ENCODE peak calls at places on chromosomes 13 and 19, in seven cellular contexts. One of them, this sample, is unnamed.

GRCh38 chr19:47190167-47190727 is 40.8 kb downstream of the BBC3 start:
- DNase-seq in GM12865: no peak
- DNase-seq in AG04450: no peak
- DNase-seq in MM.1S: no peak
- DNase-seq in foreskin fibroblast: peak; percentile 58
- DNase-seq in Peyer's patch: peak; percentile 53
- DNase-seq in Calu3: peak; percentile 87
- DNase-seq in this sample: no peak

GRCh38 chr13:27997904-27998522 is 9.5 kb upstream of the URAD start:
- DNase-seq in GM12865: peak; percentile 70
- DNase-seq in AG04450: no peak
- DNase-seq in MM.1S: peak; percentile 67
- DNase-seq in Peyer's patch: peak; percentile 30
- DNase-seq in foreskin fibroblast: peak; percentile 10
- DNase-seq in Calu3: peak; percentile 52
- DNase-seq in this sample: no peak

GRCh38 chr13:67273001-67273400 is 42.9 kb upstream of the PCDH9 start:
- DNase-seq in Peyer's patch: no peak
- DNase-seq in foreskin fibroblast: no peak
- DNase-seq in GM12865: no peak
- DNase-seq in AG04450: no peak
- DNase-seq in MM.1S: no peak
- DNase-seq in Calu3: no peak
- DNase-seq in this sample: no peak

GRCh38 chr13:49374585-49375290 is 69.1 kb downstream of the CAB39L start:
- DNase-seq in foreskin fibroblast: peak; percentile 84
- DNase-seq in Peyer's patch: no peak
- DNase-seq in MM.1S: no peak
- DNase-seq in Calu3: no peak
- DNase-seq in AG04450: peak; percentile 6
- DNase-seq in GM12865: peak; percentile 8
- DNase-seq in this sample: no peak

GRCh38 chr13:43307921-43308433 is 284.6 kb downstream of the DNAJC15 start:
- DNase-seq in Peyer's patch: peak; percentile 50
- DNase-seq in AG04450: peak; percentile 59
- DNase-seq in foreskin fibroblast: peak; percentile 95
- DNase-seq in Calu3: no peak
- DNase-seq in MM.1S: no peak
- DNase-seq in GM12865: peak; percentile 72
- DNase-seq in this sample: peak; percentile 81

GRCh38 chr19:18428173-18428836 is 9.1 kb downstream of the SSBP4 start:
- DNase-seq in foreskin fibroblast: no peak
- DNase-seq in GM12865: no peak
- DNase-seq in MM.1S: no peak
- DNase-seq in Calu3: no peak
- DNase-seq in AG04450: no peak
- DNase-seq in Peyer's patch: no peak
- DNase-seq in this sample: no peak

GRCh38 chr19:5355076-5355475 is 14.5 kb upstream of the PTPRS start:
- DNase-seq in MM.1S: no peak
- DNase-seq in foreskin fibroblast: no peak
- DNase-seq in GM12865: no peak
- DNase-seq in Calu3: no peak
- DNase-seq in AG04450: no peak
- DNase-seq in Peyer's patch: no peak
- DNase-seq in this sample: no peak

GRCh38 chr19:38095411-38096308 is 128.4 kb downstream of the DPF1 start:
- DNase-seq in foreskin fibroblast: peak; percentile 75
- DNase-seq in MM.1S: peak; percentile 50
- DNase-seq in Peyer's patch: peak; percentile 73
- DNase-seq in GM12865: peak; percentile 67
- DNase-seq in AG04450: no peak
- DNase-seq in Calu3: peak; percentile 72
- DNase-seq in this sample: peak; percentile 67

GRCh38 chr13:110103026-110103425 is 203.9 kb downstream of the COL4A1 start:
- DNase-seq in MM.1S: no peak
- DNase-seq in Calu3: no peak
- DNase-seq in GM12865: no peak
- DNase-seq in AG04450: no peak
- DNase-seq in Peyer's patch: no peak
- DNase-seq in foreskin fibroblast: no peak
- DNase-seq in this sample: no peak

GRCh38 chr13:95497307-95497943 is 55.1 kb upstream of the CLDN10 start:
- DNase-seq in GM12865: no peak
- DNase-seq in foreskin fibroblast: no peak
- DNase-seq in AG04450: no peak
- DNase-seq in Calu3: no peak
- DNase-seq in MM.1S: no peak
- DNase-seq in Peyer's patch: no peak
- DNase-seq in this sample: no peak

GRCh38 chr13:32309312-32309711 is 5.9 kb downstream of the ZAR1L start:
- DNase-seq in MM.1S: no peak
- DNase-seq in foreskin fibroblast: no peak
- DNase-seq in GM12865: no peak
- DNase-seq in Calu3: no peak
- DNase-seq in Peyer's patch: no peak
- DNase-seq in AG04450: no peak
- DNase-seq in this sample: no peak

GRCh38 chr13:26220575-26220974 is 1.5 kb downstream of the RNF6 start:
- DNase-seq in MM.1S: no peak
- DNase-seq in Peyer's patch: no peak
- DNase-seq in AG04450: no peak
- DNase-seq in GM12865: no peak
- DNase-seq in foreskin fibroblast: no peak
- DNase-seq in Calu3: no peak
- DNase-seq in this sample: no peak

GRCh38 chr19:10503002-10503789 is at the start of gene KEAP1:
- DNase-seq in foreskin fibroblast: peak; percentile 21
- DNase-seq in MM.1S: peak; percentile 52
- DNase-seq in AG04450: no peak
- DNase-seq in Calu3: peak; percentile 49
- DNase-seq in GM12865: peak; percentile 66
- DNase-seq in Peyer's patch: peak; percentile 36
- DNase-seq in this sample: no peak

GRCh38 chr19:2475018-2475701 is 767 bp upstream of the GADD45B start:
- DNase-seq in Peyer's patch: peak; percentile 58
- DNase-seq in Calu3: peak; percentile 55
- DNase-seq in MM.1S: peak; percentile 72
- DNase-seq in foreskin fibroblast: peak; percentile 56
- DNase-seq in AG04450: no peak
- DNase-seq in GM12865: peak; percentile 83
- DNase-seq in this sample: no peak

GRCh38 chr19:45099465-45100201 is 6.7 kb downstream of the PPP1R37 start:
- DNase-seq in Peyer's patch: no peak
- DNase-seq in foreskin fibroblast: no peak
- DNase-seq in GM12865: no peak
- DNase-seq in Calu3: peak; percentile 43
- DNase-seq in AG04450: no peak
- DNase-seq in MM.1S: no peak
- DNase-seq in this sample: no peak

GRCh38 chr13:88118952-88119351 is 447.8 kb downstream of the SLITRK5 start:
- DNase-seq in Peyer's patch: no peak
- DNase-seq in GM12865: no peak
- DNase-seq in foreskin fibroblast: no peak
- DNase-seq in AG04450: no peak
- DNase-seq in MM.1S: no peak
- DNase-seq in Calu3: no peak
- DNase-seq in this sample: no peak

GRCh38 chr19:18915639-18916038 is 3.5 kb downstream of the COPE start:
- DNase-seq in Calu3: peak; percentile 46
- DNase-seq in foreskin fibroblast: peak; percentile 49
- DNase-seq in GM12865: peak; percentile 69
- DNase-seq in MM.1S: peak; percentile 53
- DNase-seq in AG04450: no peak
- DNase-seq in Peyer's patch: no peak
- DNase-seq in this sample: no peak

GRCh38 chr13:37752156-37752555 is 117.4 kb downstream of the TRPC4 start:
- DNase-seq in GM12865: no peak
- DNase-seq in MM.1S: no peak
- DNase-seq in AG04450: no peak
- DNase-seq in foreskin fibroblast: no peak
- DNase-seq in Peyer's patch: no peak
- DNase-seq in Calu3: no peak
- DNase-seq in this sample: no peak

GRCh38 chr13:43473437-43473836 is 313.3 kb downstream of the ENOX1 start:
- DNase-seq in GM12865: no peak
- DNase-seq in Peyer's patch: no peak
- DNase-seq in foreskin fibroblast: no peak
- DNase-seq in Calu3: no peak
- DNase-seq in AG04450: no peak
- DNase-seq in MM.1S: no peak
- DNase-seq in this sample: no peak

GRCh38 chr19:32976223-32976805 is 4.3 kb downstream of the FAAP24 start:
- DNase-seq in Calu3: peak; percentile 83
- DNase-seq in foreskin fibroblast: peak; percentile 42
- DNase-seq in AG04450: no peak
- DNase-seq in Peyer's patch: peak; percentile 52
- DNase-seq in MM.1S: peak; percentile 73
- DNase-seq in GM12865: peak; percentile 70
- DNase-seq in this sample: no peak

DNA sequence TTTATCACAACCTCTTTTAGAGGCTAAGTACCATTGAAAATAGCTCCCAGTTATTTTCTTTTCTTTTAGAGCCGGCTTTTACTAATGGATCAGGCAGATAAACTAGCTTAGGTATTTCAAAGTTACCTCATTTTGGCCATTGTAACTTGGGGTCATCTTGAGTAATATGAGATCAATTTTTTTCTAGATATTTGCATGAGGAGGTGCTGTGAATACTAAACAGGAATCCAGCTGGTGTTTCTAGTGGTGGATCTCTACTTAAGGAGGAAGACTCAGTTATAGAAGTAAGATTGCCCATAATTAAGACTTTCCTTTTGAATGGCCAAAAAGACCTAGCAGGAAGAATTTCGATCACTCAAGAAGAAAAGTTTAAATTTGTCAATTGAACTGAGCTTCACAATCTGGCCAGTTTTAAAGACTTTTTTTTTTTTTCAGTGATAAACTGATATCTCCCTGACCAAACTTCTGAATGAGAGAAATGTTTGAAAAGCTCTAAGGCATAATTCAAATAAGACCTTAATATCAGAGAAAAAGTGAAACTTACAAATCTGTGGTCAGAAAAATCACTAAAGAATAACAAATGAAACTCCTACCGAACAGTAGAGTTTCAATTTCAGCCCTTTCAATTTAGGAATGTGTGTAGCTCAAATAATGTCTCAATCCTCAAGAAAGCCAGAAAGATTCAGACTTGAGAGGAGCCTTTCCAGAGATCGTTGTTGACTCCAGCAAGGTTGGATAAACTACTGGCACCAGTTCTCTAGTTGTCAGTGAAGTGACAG is 11.6 kb upstream of the NAA16 start:
- DNase-seq in AG04450: no peak
- DNase-seq in Peyer's patch: no peak
- DNase-seq in GM12865: peak; percentile 21
- DNase-seq in Calu3: no peak
- DNase-seq in MM.1S: peak; percentile 17
- DNase-seq in foreskin fibroblast: no peak
- DNase-seq in this sample: no peak
- TF ChIP-seq CTCF in AG04450: no peak
- TF ChIP-seq CTCF in Peyer's patch: no peak
- TF ChIP-seq CTCF in GM12865: no peak
- TF ChIP-seq CTCF in Calu3: no peak
- TF ChIP-seq CTCF in MM.1S: no peak
- TF ChIP-seq CTCF in foreskin fibroblast: no peak
- TF ChIP-seq CTCF in this sample: no peak

GRCh38 chr13:100800283-100800875 is 125.8 kb upstream of the TMTC4 start:
- DNase-seq in foreskin fibroblast: no peak
- DNase-seq in Calu3: no peak
- DNase-seq in AG04450: no peak
- DNase-seq in GM12865: no peak
- DNase-seq in MM.1S: no peak
- DNase-seq in Peyer's patch: no peak
- DNase-seq in this sample: no peak
- TF ChIP-seq CTCF in foreskin fibroblast: no peak
- TF ChIP-seq CTCF in Calu3: no peak
- TF ChIP-seq CTCF in AG04450: no peak
- TF ChIP-seq CTCF in GM12865: no peak
- TF ChIP-seq CTCF in MM.1S: no peak
- TF ChIP-seq CTCF in Peyer's patch: no peak
- TF ChIP-seq CTCF in this sample: no peak

GRCh38 chr19:31612873-31613272 is 263.6 kb upstream of the TSHZ3 start:
- DNase-seq in GM12865: no peak
- DNase-seq in Peyer's patch: no peak
- DNase-seq in foreskin fibroblast: no peak
- DNase-seq in MM.1S: no peak
- DNase-seq in AG04450: no peak
- DNase-seq in Calu3: no peak
- DNase-seq in this sample: no peak
- TF ChIP-seq CTCF in GM12865: no peak
- TF ChIP-seq CTCF in Peyer's patch: no peak
- TF ChIP-seq CTCF in foreskin fibroblast: no peak
- TF ChIP-seq CTCF in MM.1S: no peak
- TF ChIP-seq CTCF in AG04450: no peak
- TF ChIP-seq CTCF in Calu3: no peak
- TF ChIP-seq CTCF in this sample: no peak

DNA sequence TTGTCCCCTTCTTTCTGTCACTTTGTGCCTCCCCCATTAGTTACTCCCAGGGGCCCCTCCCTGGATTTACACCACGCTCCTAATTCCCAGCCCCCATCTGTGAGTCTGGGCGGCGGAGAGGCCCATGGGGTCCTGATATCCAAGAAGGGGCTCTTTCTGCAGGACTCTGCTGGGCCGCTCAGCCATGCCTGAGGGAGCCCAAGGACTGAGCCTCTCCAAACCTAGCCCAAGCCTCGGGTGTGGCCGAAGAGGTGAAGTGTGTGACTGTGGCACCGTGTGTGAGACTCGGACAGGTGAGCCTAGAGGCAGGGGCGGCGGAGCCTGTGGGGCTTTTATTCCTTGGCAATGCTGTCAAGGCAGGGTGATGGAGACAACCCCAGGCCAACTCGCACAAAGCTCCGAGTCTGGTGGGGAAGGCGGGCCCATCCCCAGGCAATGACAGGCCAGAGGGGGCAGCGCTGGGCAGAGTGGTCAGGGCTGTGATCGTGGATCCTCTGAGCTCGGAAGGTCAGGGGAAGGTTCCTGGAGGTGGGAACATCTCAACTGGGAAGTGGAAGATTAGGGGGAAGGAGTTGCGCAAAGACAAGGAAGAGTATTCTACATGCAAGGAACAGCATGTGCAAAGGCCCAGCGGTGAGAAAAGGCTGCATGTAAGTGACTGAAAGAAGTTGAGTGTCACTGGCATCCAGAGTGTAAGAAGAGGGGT is 1.6 kb downstream of the PLEKHG2 start:
- DNase-seq in Peyer's patch: no peak
- DNase-seq in Calu3: peak; percentile 60
- DNase-seq in GM12865: no peak
- DNase-seq in foreskin fibroblast: no peak
- DNase-seq in MM.1S: no peak
- DNase-seq in AG04450: no peak
- DNase-seq in this sample: no peak
- TF ChIP-seq CTCF in Peyer's patch: no peak
- TF ChIP-seq CTCF in Calu3: peak; percentile 23
- TF ChIP-seq CTCF in GM12865: peak; percentile 11
- TF ChIP-seq CTCF in foreskin fibroblast: peak; percentile 20
- TF ChIP-seq CTCF in MM.1S: peak; percentile 21
- TF ChIP-seq CTCF in AG04450: peak; percentile 35
- TF ChIP-seq CTCF in this sample: no peak

GRCh38 chr19:58328999-58329398 is 2.2 kb downstream of the ZSCAN22 start:
- DNase-seq in AG04450: no peak
- DNase-seq in Calu3: peak; percentile 30
- DNase-seq in MM.1S: no peak
- DNase-seq in foreskin fibroblast: no peak
- DNase-seq in Peyer's patch: no peak
- DNase-seq in GM12865: peak; percentile 46
- DNase-seq in this sample: no peak
- TF ChIP-seq CTCF in AG04450: no peak
- TF ChIP-seq CTCF in Calu3: no peak
- TF ChIP-seq CTCF in MM.1S: peak; percentile 29
- TF ChIP-seq CTCF in foreskin fibroblast: no peak
- TF ChIP-seq CTCF in Peyer's patch: no peak
- TF ChIP-seq CTCF in GM12865: peak; percentile 42
- TF ChIP-seq CTCF in this sample: no peak

This sample was measured in CD14-positive monocyte.